ENCODE peak calls at places on chromosomes 2 and 18, in nine cellular contexts. B is stromal cell of bone marrow, U is right cardiac atrium, G is ACHN, J is endodermal cell, P is SK-N-SH, D is T-cell, C is H54, V is fibroblast of mammary gland. W is an unnamed sample.

GRCh38 chr18:79733996-79734770 is 54.6 kb downstream of the CTDP1 start:
- DNase-seq in B (no peak), U (no peak), G (no peak), J (no peak), P (no peak), D (no peak), C (no peak), V (peak), W (no peak)

GRCh38 chr2:207067476-207067875 is 98.3 kb downstream of the KLF7 start:
- DNase-seq in B (no peak), U (no peak), G (no peak), J (no peak), P (peak), D (no peak), C (no peak), V (no peak), W (no peak)

GRCh38 chr2:239661334-239662312 is 260.8 kb upstream of the HDAC4 start:
- DNase-seq in B (no peak), U (no peak), G (no peak), J (no peak), P (no peak), D (no peak), C (no peak), V (no peak), W (no peak)

GRCh38 chr2:64115808-64116598 is 28.2 kb downstream of the PELI1 start:
- DNase-seq in B (no peak), U (no peak), G (no peak), J (no peak), P (no peak), D (no peak), C (no peak), V (no peak), W (no peak)

GRCh38 chr18:62939925-62940324 is 224.6 kb downstream of the PHLPP1 start:
- DNase-seq in B (no peak), U (no peak), G (no peak), J (no peak), P (no peak), D (no peak), C (no peak), V (no peak), W (no peak)

GRCh38 chr2:189601043-189601442 is 20.5 kb upstream of the SLC40A1 start:
- DNase-seq in B (no peak), U (no peak), G (peak), J (no peak), P (no peak), D (no peak), C (no peak), V (peak), W (no peak)

GRCh38 chr18:34913837-34914755 is 127.1 kb upstream of the MAPRE2 start:
- DNase-seq in B (no peak), U (no peak), G (no peak), J (no peak), P (no peak), D (no peak), C (no peak), V (no peak), W (no peak)

GRCh38 chr2:167293172-167293781 is 405.0 kb downstream of the XIRP2 start:
- DNase-seq in B (no peak), U (peak), G (peak), J (no peak), P (no peak), D (no peak), C (no peak), V (peak), W (peak)

GRCh38 chr2:45000341-45000901 is 8.8 kb downstream of the SIX2 start:
- DNase-seq in B (no peak), U (peak), G (no peak), J (peak), P (no peak), D (no peak), C (no peak), V (no peak), W (no peak)

GRCh38 chr18:28177828-28178635 is 1.1 kb upstream of the CDH2 start:
- DNase-seq in B (no peak), U (peak), G (peak), J (peak), P (peak), D (no peak), C (peak), V (peak), W (peak)

GRCh38 chr2:233209117-233209977 is 42.1 kb upstream of the ATG16L1 start:
- DNase-seq in B (no peak), U (no peak), G (peak), J (peak), P (peak), D (no peak), C (peak), V (no peak), W (no peak)

GRCh38 chr2:85712849-85713612 is 18.9 kb downstream of the GNLY start:
- DNase-seq in B (peak), U (peak), G (no peak), J (no peak), P (no peak), D (no peak), C (no peak), V (peak), W (peak)

GRCh38 chr2:101788995-101789970 is 91.8 kb downstream of the MAP4K4 start:
- DNase-seq in B (no peak), U (no peak), G (no peak), J (no peak), P (no peak), D (no peak), C (no peak), V (peak), W (no peak)

GRCh38 chr2:234368861-234369261 is 128.0 kb downstream of the ARL4C start:
- DNase-seq in B (no peak), U (no peak), G (peak), J (peak), P (no peak), D (no peak), C (peak), V (peak), W (no peak)

GRCh38 chr2:21118302-21118920 is 5.4 kb upstream of the TDRD15 start:
- DNase-seq in B (peak), U (peak), G (peak), J (peak), P (peak), D (no peak), C (no peak), V (peak), W (peak)

GRCh38 chr2:106197878-106198277 is 3.8 kb upstream of the UXS1 start:
- DNase-seq in B (peak), U (no peak), G (peak), J (peak), P (no peak), D (no peak), C (no peak), V (peak), W (no peak)

GRCh38 chr2:150280255-150280654 is 207.2 kb downstream of the RND3 start:
- DNase-seq in B (peak), U (no peak), G (no peak), J (no peak), P (no peak), D (no peak), C (no peak), V (peak), W (peak)

GRCh38 chr2:56681659-56682396 is 498.0 kb downstream of the CCDC85A start:
- DNase-seq in B (no peak), U (no peak), G (no peak), J (no peak), P (no peak), D (no peak), C (no peak), V (peak), W (no peak)

GRCh38 chr2:12694990-12695774 is 21.6 kb upstream of the TRIB2 start:
- DNase-seq in B (no peak), U (no peak), G (no peak), J (no peak), P (no peak), D (no peak), C (no peak), V (no peak), W (no peak)